ENCODE peak calls at places on chromosomes 13 and 19, in six cellular contexts. X is A673, R is left ventricle myocardium inferior, O is astrocyte, S is tibial artery, U is colonic mucosa. D is an unnamed sample.

GRCh38 chr13:77305276-77305675 is 21.6 kb downstream of the MYCBP2 start:
- DNase-seq in X (peak), R (no peak), O (no peak), S (no peak), U (no peak), D (peak)

GRCh38 chr13:114010401-114011101 is 36.7 kb upstream of the C13orf46 start:
- DNase-seq in X (no peak), R (no peak), O (no peak), S (no peak), U (no peak), D (no peak)

GRCh38 chr13:113846639-113847318 is 17.1 kb downstream of the GAS6 start:
- DNase-seq in X (no peak), R (no peak), O (no peak), S (no peak), U (no peak), D (no peak)

GRCh38 chr13:111519041-111519440 is 198.6 kb downstream of the TEX29 start:
- DNase-seq in X (no peak), R (no peak), O (no peak), S (no peak), U (no peak), D (no peak)

GRCh38 chr19:45097776-45098520 is 5.0 kb downstream of the PPP1R37 start:
- DNase-seq in X (peak), R (peak), O (peak), S (peak), U (peak), D (peak)

GRCh38 chr13:52848455-52849190 is at the start of gene PCDH8:
- DNase-seq in X (peak), R (no peak), O (no peak), S (no peak), U (no peak), D (no peak)

GRCh38 chr19:39408392-39409206 is 2.0 kb downstream of the ZFP36 start:
- DNase-seq in X (no peak), R (no peak), O (no peak), S (no peak), U (peak), D (peak)

GRCh38 chr13:46728777-46729176 is 68.2 kb downstream of the ESD start:
- DNase-seq in X (peak), R (no peak), O (no peak), S (no peak), U (no peak), D (peak)

GRCh38 chr19:33505823-33506222 is 15.8 kb downstream of the PEPD start:
- DNase-seq in X (no peak), R (no peak), O (no peak), S (no peak), U (no peak), D (no peak)

GRCh38 chr13:66915596-66916185 is 314.4 kb downstream of the PCDH9 start:
- DNase-seq in X (peak), R (no peak), O (peak), S (no peak), U (no peak), D (peak)

GRCh38 chr13:110479648-110480047 is 81.9 kb downstream of the RAB20 start:
- DNase-seq in X (no peak), R (peak), O (no peak), S (peak), U (no peak), D (no peak)

GRCh38 chr19:19540707-19541515 is 2.8 kb downstream of the CILP2 start:
- DNase-seq in X (peak), R (no peak), O (no peak), S (no peak), U (peak), D (peak)

GRCh38 chr19:35066691-35067563 is 25.4 kb downstream of the HPN start:
- DNase-seq in X (peak), R (peak), O (peak), S (peak), U (peak), D (peak)

GRCh38 chr13:99895428-99895998 is 76.1 kb downstream of the ZIC5 start:
- DNase-seq in X (no peak), R (no peak), O (no peak), S (no peak), U (peak), D (no peak)

GRCh38 chr13:108086678-108087077 is 128.7 kb downstream of the LIG4 start:
- DNase-seq in X (peak), R (no peak), O (no peak), S (no peak), U (no peak), D (peak)

GRCh38 chr13:20566424-20566916 is 487 bp upstream of the IFT88 start:
- DNase-seq in X (no peak), R (no peak), O (peak), S (peak), U (peak), D (no peak)

GRCh38 chr19:41206926-41207750 is 11.9 kb upstream of the AXL start:
- DNase-seq in X (no peak), R (peak), O (no peak), S (peak), U (peak), D (no peak)

GRCh38 chr13:111388851-111389500 is 68.5 kb downstream of the TEX29 start:
- DNase-seq in X (peak), R (no peak), O (no peak), S (peak), U (no peak), D (no peak)

GRCh38 chr13:114148521-114148855 is 16.1 kb upstream of the RASA3 start:
- DNase-seq in X (no peak), R (no peak), O (no peak), S (no peak), U (peak), D (no peak)

GRCh38 chr13:39283062-39283461 is 244.8 kb downstream of the NHLRC3 start:
- DNase-seq in X (no peak), R (no peak), O (no peak), S (no peak), U (no peak), D (no peak)

GRCh38 chr13:105991622-105992254 is 543.7 kb downstream of the EFNB2 start:
- DNase-seq in X (no peak), R (no peak), O (peak), S (no peak), U (no peak), D (peak)

GRCh38 chr13:30396434-30397075 is 25.7 kb upstream of the UBE2L5 start:
- DNase-seq in X (peak), R (no peak), O (peak), S (no peak), U (no peak), D (no peak)

GRCh38 chr13:85519363-85519762 is 279.9 kb downstream of the SLITRK6 start:
- DNase-seq in X (no peak), R (no peak), O (no peak), S (no peak), U (no peak), D (no peak)

GRCh38 chr13:27037571-27037970 is 134.0 kb downstream of the USP12 start:
- DNase-seq in X (no peak), R (no peak), O (no peak), S (no peak), U (no peak), D (no peak)

GRCh38 chr13:27796544-27797227 is 4.4 kb downstream of the GSX1 start:
- DNase-seq in X (no peak), R (no peak), O (no peak), S (no peak), U (no peak), D (no peak)

GRCh38 chr19:11136400-11137101 is 19.0 kb downstream of the SPC24 start:
- DNase-seq in X (peak), R (no peak), O (peak), S (no peak), U (no peak), D (no peak)

GRCh38 chr13:101416181-101417042 is at the start of gene NALCN:
- DNase-seq in X (peak), R (peak), O (peak), S (no peak), U (no peak), D (peak)

GRCh38 chr19:22976248-22976647 is 26.7 kb downstream of the ZNF728 start:
- DNase-seq in X (no peak), R (no peak), O (no peak), S (no peak), U (no peak), D (no peak)

GRCh38 chr13:76635232-76636021 is 250.8 kb downstream of the KCTD12 start:
- DNase-seq in X (no peak), R (no peak), O (no peak), S (no peak), U (no peak), D (no peak)

GRCh38 chr13:44404261-44405139 is 30.9 kb downstream of the SERP2 start:
- DNase-seq in X (no peak), R (no peak), O (no peak), S (no peak), U (peak), D (no peak)

GRCh38 chr19:7007859-7008258 is 13.4 kb downstream of the MBD3L2B start:
- DNase-seq in X (no peak), R (no peak), O (no peak), S (no peak), U (no peak), D (no peak)

GRCh38 chr13:106484084-106484754 is 51.2 kb downstream of the EFNB2 start:
- DNase-seq in X (no peak), R (no peak), O (no peak), S (no peak), U (no peak), D (no peak)

GRCh38 chr13:39051157-39051556 is 12.9 kb downstream of the NHLRC3 start:
- DNase-seq in X (peak), R (no peak), O (peak), S (no peak), U (no peak), D (peak)

GRCh38 chr19:47020992-47021496 is 1.4 kb downstream of the NPAS1 start:
- DNase-seq in X (no peak), R (no peak), O (no peak), S (no peak), U (no peak), D (no peak)

GRCh38 chr13:39025433-39025839 is 12.5 kb downstream of the PROSER1 start:
- DNase-seq in X (no peak), R (no peak), O (no peak), S (no peak), U (no peak), D (no peak)

GRCh38 chr13:73772449-73773186 is 361.6 kb downstream of the KLF12 start:
- DNase-seq in X (no peak), R (no peak), O (no peak), S (no peak), U (no peak), D (no peak)

GRCh38 chr13:73767191-73767741 is 366.9 kb downstream of the KLF12 start:
- DNase-seq in X (no peak), R (no peak), O (peak), S (no peak), U (no peak), D (peak)

GRCh38 chr13:73765651-73766384 is 368.4 kb downstream of the KLF12 start:
- DNase-seq in X (peak), R (peak), O (peak), S (peak), U (peak), D (peak)

DNA sequence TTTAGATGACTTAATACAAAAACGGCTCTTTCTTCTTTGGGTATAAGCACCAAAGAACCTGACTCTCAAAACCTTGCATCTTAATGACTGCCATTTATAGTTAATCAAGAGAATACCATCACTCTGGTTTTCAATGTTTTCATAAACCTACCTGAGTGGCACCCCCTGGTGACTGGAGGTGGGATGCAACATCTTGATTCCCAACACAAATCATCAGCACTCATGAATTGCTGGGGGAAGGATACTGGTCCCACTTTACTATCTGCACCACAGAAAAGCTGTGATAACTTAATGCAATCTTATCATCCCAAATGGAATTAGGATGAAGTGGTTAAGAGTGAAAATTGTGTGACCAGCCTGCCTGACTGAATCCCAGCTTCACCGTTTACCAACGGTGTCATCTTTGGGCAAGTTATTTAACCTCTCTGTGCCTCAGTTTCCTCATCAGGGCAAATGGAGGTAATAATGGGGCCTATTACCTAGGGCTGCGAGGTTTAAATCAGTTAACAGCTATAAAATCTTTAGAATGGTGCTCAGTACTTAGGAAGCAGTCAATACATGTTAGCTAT is 366.4 kb downstream of the KLF12 start:
- DNase-seq in X (peak), R (no peak), O (no peak), S (no peak), U (peak), D (no peak)
- TF ChIP-seq CTCF in X (peak), R (peak), O (peak), S (peak), U (no peak), D (peak)

GRCh38 chr19:3684817-3685410 is 15.4 kb downstream of the PIP5K1C start:
- DNase-seq in X (no peak), R (no peak), O (no peak), S (no peak), U (no peak), D (peak)

GRCh38 chr19:3690551-3691371 is 9.5 kb downstream of the PIP5K1C start:
- DNase-seq in X (no peak), R (no peak), O (no peak), S (no peak), U (no peak), D (no peak)

GRCh38 chr19:3691372-3691716 is 8.9 kb downstream of the PIP5K1C start:
- DNase-seq in X (no peak), R (no peak), O (no peak), S (no peak), U (no peak), D (no peak)

GRCh38 chr19:3687393-3687773 is 12.9 kb downstream of the PIP5K1C start:
- DNase-seq in X (no peak), R (no peak), O (no peak), S (no peak), U (no peak), D (no peak)

GRCh38 chr19:3687774-3688706 is 12.2 kb downstream of the PIP5K1C start:
- DNase-seq in X (no peak), R (no peak), O (no peak), S (no peak), U (peak), D (peak)
- H3K4me3 ChIP-seq in X (peak), R (peak), O (no peak), S (no peak), U (peak), D (no peak)

GRCh38 chr13:40565282-40566148 is 100.9 kb downstream of the FOXO1 start:
- DNase-seq in X (no peak), R (no peak), O (no peak), S (no peak), U (no peak), D (no peak)

GRCh38 chr13:40566811-40567210 is 99.6 kb downstream of the FOXO1 start:
- DNase-seq in X (no peak), R (no peak), O (no peak), S (no peak), U (no peak), D (no peak)

GRCh38 chr13:40562975-40563349 is 103.5 kb downstream of the FOXO1 start:
- DNase-seq in X (no peak), R (no peak), O (peak), S (no peak), U (no peak), D (peak)

GRCh38 chr13:40563350-40564125 is 102.9 kb downstream of the FOXO1 start:
- DNase-seq in X (no peak), R (no peak), O (no peak), S (no peak), U (no peak), D (peak)

DNA sequence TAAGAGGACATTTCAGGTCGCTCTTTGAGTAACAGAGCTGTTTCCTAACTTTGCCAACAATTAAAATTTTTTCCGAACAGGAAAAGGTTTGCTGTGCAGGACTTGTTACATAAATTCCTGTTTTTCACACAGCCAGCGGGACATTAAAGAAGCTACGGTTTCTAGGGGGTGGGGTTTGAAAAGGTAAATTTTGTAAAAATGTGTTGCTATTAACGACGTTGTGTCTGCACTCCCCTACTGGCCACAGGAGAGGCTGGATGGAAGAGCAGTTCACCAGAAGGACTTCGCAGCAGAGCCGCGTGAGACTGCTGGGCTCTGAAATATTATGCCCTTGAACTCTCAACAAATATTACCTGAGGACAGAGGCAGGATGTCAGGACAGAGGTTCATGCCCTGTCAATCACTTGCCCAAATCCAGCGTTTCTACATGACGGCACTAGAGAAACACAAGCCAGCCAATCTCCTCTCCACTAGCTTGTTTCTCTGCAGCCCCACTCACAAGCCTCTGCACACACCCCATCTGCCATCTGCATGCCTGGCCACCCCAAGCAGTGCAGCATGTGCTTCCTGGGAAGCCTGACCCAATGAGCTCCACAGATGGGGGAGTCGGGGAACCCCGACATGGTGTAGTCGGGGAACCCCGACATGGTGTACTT is 102.0 kb downstream of the FOXO1 start:
- DNase-seq in X (no peak), R (no peak), O (no peak), S (no peak), U (no peak), D (peak)
- TF ChIP-seq CTCF in X (no peak), R (peak), O (no peak), S (no peak), U (no peak), D (peak)

GRCh38 chr19:638901-639250 is 803 bp upstream of the FGF22 start:
- DNase-seq in X (no peak), R (no peak), O (no peak), S (no peak), U (no peak), D (no peak)
- H3K4me3 ChIP-seq in X (peak), R (peak), O (no peak), S (peak), U (peak), D (peak)

DNA sequence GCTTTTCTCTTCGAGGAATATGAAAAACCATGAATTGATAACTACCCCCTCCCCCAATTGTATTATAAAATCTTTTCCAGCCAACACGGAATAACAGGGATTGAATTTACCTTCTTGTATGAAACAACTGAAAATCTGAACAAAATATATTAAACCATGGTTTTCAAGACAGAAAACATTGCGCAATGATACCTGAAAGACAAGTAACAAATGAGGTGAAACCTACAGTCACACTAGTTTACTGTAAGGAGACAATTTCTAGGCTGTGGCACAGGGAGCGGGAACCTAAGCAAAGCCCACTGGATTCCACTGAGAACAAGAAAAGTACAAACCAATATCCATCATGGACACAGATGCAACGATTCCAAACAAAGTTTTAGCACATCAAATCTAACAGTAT is 53.4 kb downstream of the ZNF283 start:
- DNase-seq in X (no peak), R (no peak), O (no peak), S (no peak), U (no peak), D (no peak)
- TF ChIP-seq CTCF in X (no peak), R (no peak), O (no peak), S (no peak), U (no peak), D (no peak)